ENCODE peak calls at places on chromosomes 1 and 21, in seven cellular contexts. X is A549, E is testis, U is heart left ventricle, I is upper lobe of left lung, Q is right lobe of liver, G is transverse colon. O is an unnamed sample. For H3K9me3, the result is how much of the 10 kb centered on the place peaks cover.

GRCh38 chr1:115251856-115252255 is 86.2 kb downstream of the NGF start:
- DNase-seq in X (no peak), E (no peak), U (no peak), I (no peak), Q (no peak), G (no peak), O (no peak)

GRCh38 chr1:41713557-41714327 is 205.0 kb downstream of the HIVEP3 start:
- DNase-seq in X (peak), E (no peak), U (no peak), I (no peak), Q (no peak), G (no peak), O (no peak)

GRCh38 chr1:172085372-172085771 is 244.1 kb downstream of the DNM3 start:
- DNase-seq in X (no peak), E (no peak), U (no peak), I (no peak), Q (no peak), G (no peak), O (no peak)

GRCh38 chr1:48530727-48531351 is 58.8 kb upstream of the SPATA6 start:
- DNase-seq in X (peak), E (peak), U (no peak), I (peak), Q (peak), G (peak), O (no peak)

GRCh38 chr1:207807395-207808321 is 55.8 kb downstream of the CD46 start:
- DNase-seq in X (no peak), E (no peak), U (peak), I (peak), Q (peak), G (peak), O (no peak)

GRCh38 chr1:212221801-212222200 is 63.4 kb upstream of the PPP2R5A start:
- DNase-seq in X (no peak), E (no peak), U (no peak), I (no peak), Q (no peak), G (no peak), O (no peak)

GRCh38 chr1:46202975-46203737 is at the start of gene LURAP1:
- DNase-seq in X (no peak), E (peak), U (peak), I (peak), Q (no peak), G (no peak), O (peak)

GRCh38 chr1:119097380-119097779 is 43.1 kb downstream of the WARS2 start:
- DNase-seq in X (no peak), E (no peak), U (no peak), I (no peak), Q (no peak), G (no peak), O (no peak)

GRCh38 chr1:167553136-167554027 is at the start of gene CREG1:
- DNase-seq in X (peak), E (peak), U (peak), I (peak), Q (peak), G (peak), O (peak)
- TF ChIP-seq POLR2A in X (peak), E (peak), U (peak), I (peak), Q (peak), G (peak), O (peak)

DNA sequence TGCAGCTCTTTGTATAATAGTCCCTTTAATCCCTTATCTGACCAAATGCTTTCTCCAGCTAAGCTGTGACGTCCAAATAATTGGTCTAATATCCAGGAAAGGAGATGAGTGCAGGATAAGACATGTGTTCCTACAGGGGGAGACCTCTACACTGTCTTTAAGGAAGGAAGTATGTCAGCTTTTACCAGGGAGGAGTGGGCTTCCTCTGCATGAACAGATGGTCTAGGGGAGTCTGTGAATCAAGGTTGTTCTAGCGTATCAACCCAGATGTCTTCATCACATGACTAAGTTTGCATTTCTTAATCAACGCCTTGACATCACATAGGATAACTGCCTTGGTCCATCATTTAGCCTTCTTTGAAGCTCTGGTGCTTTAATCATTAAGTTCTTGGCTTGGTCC is 528.2 kb downstream of the MRPL39 start:
- DNase-seq in X (no peak), E (no peak), U (no peak), I (no peak), Q (no peak), G (no peak), O (no peak)
- H3K9me3 ChIP-seq in X (under half), E (under half), U (under half), I (under half), Q (under half), G (under half), O (under half)

DNA sequence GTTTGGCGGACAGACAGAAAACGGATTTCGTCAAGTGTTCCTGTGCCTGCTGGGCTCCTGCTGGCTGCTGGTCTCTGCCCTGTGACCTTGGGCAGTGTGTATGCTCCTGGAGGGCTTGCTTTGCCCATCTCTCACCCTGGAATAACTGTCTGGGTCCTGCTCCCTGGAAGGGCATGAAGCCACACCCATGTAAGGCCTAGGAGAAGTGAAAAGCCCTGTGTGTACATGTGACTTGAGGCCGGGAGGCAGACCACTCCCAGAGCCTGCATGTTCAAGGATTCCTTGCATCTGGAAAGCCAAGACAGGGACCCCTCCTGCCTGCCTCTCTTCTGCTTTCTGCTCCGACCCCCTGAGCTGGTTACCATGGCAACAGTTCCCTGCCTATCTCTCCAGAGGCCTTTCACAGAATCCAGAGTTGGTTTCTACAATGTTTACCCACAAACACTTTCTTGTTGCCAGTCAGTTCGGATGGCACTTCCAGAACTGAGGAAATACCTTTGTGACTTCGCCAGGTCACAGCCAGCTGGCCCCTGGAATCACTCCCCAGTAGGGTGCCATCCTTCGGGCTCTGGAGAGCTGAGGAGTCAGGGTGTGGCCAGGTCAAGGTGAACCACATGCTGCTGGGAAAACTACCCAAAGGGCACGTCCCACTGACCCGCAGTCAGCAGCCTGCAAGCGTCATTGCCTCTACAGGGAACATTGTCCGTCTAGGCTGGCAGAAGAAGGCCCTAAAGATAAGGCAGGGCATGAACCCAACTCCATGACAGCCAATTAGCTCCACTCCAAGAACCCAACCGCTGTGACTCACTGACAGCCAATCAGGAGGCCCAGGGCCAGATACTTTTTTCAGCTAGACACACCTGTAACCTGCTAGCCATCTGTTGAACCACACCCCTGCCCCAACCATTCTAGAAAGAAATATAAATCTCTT is 14.7 kb upstream of the GPR37L1 start:
- DNase-seq in X (peak), E (peak), U (peak), I (peak), Q (peak), G (peak), O (no peak)
- TF ChIP-seq POLR2A in X (no peak), E (no peak), U (no peak), I (no peak), Q (no peak), G (peak), O (no peak)

DNA sequence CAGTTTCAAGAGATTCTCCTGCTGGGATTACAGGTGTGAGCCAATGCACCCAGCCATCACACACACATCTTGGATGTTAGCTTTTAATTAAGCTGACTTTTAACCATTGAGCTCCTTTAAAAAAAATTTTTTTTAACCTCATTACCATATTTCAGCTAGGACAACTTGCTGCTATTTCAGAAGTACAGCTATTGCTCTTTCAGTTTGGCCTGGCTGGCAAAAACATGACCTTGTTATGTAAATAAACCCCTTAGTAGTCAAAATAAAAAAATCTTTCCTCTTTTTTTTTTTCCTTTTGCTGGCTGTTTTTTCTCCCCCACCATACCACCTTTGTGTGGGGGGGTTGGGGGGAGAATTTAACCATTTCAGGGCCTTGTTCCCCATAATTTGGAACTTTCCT is 49.9 kb downstream of the ZMYM1 start:
- DNase-seq in X (no peak), E (no peak), U (no peak), I (no peak), Q (no peak), G (no peak), O (no peak)
- H3K9me3 ChIP-seq in X (under half), E (under half), U (under half), I (under half), Q (under half), G (under half), O (under half)

DNA sequence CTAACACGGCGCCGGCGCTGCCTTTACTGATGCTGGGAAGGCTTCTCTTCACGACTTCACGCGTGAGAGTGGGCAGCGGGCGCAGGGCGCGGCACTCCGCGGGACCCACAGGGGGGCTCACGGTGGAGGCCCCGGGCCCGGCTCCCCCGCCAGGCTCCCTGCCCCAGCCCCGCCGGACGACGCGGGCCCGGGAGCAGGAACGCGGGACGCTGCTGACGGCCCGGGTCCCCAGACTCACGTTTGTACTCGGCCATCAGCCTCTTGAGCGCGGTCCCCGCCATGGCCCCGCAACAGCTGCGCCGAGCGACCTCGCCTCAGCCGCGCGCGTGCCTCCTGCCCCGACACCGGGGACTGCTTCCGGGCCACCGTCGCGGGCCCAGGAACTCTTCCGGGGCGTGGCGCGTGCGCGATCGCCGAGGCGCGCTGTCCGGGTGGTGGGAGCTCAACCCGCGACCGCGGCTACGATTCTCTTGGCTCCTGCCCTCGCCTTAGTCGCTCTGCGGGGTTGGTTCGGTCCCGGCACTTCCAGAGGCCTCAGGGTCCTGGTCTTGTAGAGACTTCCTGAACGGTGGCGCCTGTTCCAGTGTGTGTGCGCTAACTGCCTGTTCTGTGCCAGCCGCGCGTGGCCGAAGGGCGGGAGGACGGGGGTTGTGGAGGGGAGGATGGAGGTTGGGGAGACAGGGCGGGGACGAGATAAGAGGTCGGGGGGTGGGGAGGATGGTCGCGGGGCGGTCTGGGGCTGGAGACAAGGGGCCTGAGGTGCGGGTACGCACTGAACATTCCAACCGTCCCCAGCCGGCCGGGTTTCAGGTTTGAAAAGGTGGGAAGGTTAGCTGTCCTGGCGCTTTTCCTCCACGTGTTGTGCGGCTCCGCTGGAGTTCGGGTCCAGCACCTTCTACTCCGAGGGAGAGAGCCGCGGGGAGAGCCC is at the start of gene UBE2G2:
- DNase-seq in X (peak), E (peak), U (peak), I (peak), Q (peak), G (peak), O (peak)
- TF ChIP-seq POLR2A in X (no peak), E (no peak), U (peak), I (peak), Q (peak), G (peak), O (no peak)

DNA sequence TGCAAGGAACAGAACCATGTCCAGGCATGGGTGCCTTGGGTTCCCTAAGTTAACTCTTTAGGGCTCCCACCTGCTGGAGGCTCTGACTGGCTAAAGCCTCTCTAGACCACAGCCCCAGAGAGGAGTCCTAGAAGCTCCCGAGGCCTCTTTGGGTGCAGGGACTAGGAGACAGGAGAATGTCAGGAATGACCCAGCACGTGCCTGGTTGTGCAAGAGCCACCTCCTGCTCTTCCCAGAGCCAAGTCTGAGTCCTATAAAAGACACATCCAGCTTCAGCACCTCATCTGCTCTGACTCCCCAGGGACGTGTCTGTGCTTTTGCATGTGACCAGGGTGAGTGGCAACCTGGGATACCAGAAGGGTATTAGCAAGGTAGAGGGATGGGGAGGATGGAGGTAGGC is at the start of gene LCE2D:
- DNase-seq in X (no peak), E (no peak), U (no peak), I (no peak), Q (no peak), G (no peak), O (no peak)
- H3K9me3 ChIP-seq in X (under half), E (under half), U (under half), I (under half), Q (under half), G (under half), O (under half)

DNA sequence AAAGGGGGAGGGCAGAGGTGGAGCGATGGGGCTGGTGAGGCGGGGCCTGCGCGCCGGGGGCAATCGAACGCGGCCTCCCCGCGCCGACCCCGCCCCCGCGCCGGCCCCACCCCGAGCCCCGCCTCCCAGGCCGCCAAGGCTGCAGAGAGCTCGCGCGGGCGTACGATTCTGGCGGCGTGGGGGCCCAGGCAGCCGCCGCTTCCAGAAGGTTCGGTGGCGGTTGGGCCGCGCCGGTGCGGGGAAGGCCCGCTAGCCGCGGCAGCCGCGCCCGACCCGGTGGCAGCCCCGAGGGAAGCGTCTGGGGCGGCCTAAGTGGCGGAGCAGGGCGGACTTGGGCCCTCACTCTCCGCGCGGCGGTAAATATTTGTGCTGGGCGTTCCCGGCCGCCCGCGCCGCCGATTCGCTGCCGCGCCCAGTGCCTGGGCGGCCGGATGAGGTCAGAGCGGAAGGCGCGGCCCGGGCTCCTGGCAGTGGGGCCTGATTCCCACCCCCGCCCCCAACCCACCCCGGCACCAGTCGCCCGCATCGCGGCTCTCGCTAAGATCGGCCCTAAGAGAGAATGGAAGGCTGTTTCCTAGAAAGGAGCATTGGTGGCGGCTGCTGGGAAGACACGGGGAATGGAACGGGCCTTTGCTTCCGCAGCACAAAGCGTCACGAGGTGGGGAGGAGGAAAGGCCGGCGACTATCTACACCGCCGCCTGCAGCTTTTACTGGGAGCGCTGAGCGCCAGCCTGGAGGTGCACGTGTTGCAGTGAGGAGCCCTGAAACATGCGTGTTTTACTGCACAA is at the start of gene ACOT7:
- DNase-seq in X (peak), E (peak), U (peak), I (peak), Q (peak), G (peak), O (peak)
- TF ChIP-seq POLR2A in X (peak), E (no peak), U (peak), I (peak), Q (peak), G (peak), O (peak)

DNA sequence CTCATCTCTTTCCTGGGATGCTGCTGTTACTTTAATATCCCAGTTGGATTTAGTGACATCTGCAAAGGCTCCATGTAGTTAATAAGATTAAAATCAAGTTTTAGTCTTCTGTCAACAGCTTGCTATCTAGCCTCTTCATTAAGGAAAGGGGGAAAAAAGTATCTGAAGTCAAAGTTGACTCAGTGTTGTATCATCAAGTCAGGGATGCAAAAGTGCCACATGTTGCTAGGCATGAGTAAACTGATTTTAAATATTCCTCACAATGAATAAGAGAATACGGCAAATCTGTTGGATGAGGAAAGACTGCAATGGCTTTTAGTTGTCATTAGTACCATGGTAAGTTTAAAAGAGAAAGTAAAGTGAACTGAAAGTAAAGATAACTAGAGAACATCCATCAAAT is 383.2 kb upstream of the ZRANB2 start:
- DNase-seq in X (no peak), E (no peak), U (no peak), I (no peak), Q (no peak), G (no peak), O (no peak)
- H3K9me3 ChIP-seq in X (under half), E (under half), U (under half), I (under half), Q (under half), G (under half), O (under half)

GRCh38 chr21:45513741-45514310 is 28.4 kb downstream of the SLC19A1 start:
- DNase-seq in X (no peak), E (no peak), U (peak), I (no peak), Q (peak), G (no peak), O (peak)
- TF ChIP-seq POLR2A in X (no peak), E (no peak), U (no peak), I (no peak), Q (no peak), G (no peak), O (no peak)

DNA sequence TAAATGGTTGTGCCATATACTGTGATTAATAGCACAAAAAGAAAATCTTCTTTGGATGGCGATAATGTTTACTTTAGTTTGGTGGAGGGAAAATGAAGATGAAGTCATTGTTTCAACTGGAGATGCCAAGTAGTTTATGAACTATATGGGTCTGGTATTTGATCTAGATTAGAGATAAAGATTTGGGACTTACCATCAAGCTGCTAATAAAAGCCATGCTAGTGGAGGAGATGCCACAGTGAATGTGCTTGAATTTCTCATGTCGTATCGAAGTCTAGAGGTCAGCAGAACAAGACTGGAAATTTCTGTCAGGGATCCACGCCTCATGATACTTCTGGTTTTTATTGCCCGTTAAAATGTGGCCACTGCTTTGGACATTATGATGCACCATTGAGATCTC is 742.0 kb downstream of the NCAM2 start:
- DNase-seq in X (no peak), E (no peak), U (no peak), I (no peak), Q (no peak), G (no peak), O (no peak)
- H3K9me3 ChIP-seq in X (under half), E (under half), U (under half), I (under half), Q (under half), G (under half), O (under half)

O was measured in spleen.